ENCODE peak calls at places on chromosomes 13 and 19, in four cellular contexts. One of them, this sample, is unnamed.

GRCh38 chr19:41332468-41332867 is 21.3 kb downstream of the TGFB1 start:
- DNase-seq in H9: no peak
- DNase-seq in stimulated activated CD8-positive, alpha-beta memory T cell treated with anti-CD3 and anti-CD28 coated beads, Interleukin-4, amount 100 ng/mL, for 48 hours: no peak
- DNase-seq in epithelial cell of esophagus: no peak
- DNase-seq in this sample: no peak

GRCh38 chr13:44667950-44668349 is 91.8 kb upstream of the TSC22D1 start:
- DNase-seq in H9: no peak
- DNase-seq in stimulated activated CD8-positive, alpha-beta memory T cell treated with anti-CD3 and anti-CD28 coated beads, Interleukin-4, amount 100 ng/mL, for 48 hours: no peak
- DNase-seq in epithelial cell of esophagus: no peak
- DNase-seq in this sample: no peak

GRCh38 chr19:45419396-45419795 is 4.3 kb downstream of the ERCC1 start:
- DNase-seq in H9: no peak
- DNase-seq in stimulated activated CD8-positive, alpha-beta memory T cell treated with anti-CD3 and anti-CD28 coated beads, Interleukin-4, amount 100 ng/mL, for 48 hours: no peak
- DNase-seq in epithelial cell of esophagus: no peak
- DNase-seq in this sample: no peak

GRCh38 chr13:85194482-85194881 is 604.7 kb downstream of the SLITRK6 start:
- DNase-seq in H9: no peak
- DNase-seq in stimulated activated CD8-positive, alpha-beta memory T cell treated with anti-CD3 and anti-CD28 coated beads, Interleukin-4, amount 100 ng/mL, for 48 hours: no peak
- DNase-seq in epithelial cell of esophagus: no peak
- DNase-seq in this sample: no peak

GRCh38 chr19:51687791-51688664 is 5.1 kb upstream of the SPACA6 start:
- DNase-seq in H9: peak
- DNase-seq in stimulated activated CD8-positive, alpha-beta memory T cell treated with anti-CD3 and anti-CD28 coated beads, Interleukin-4, amount 100 ng/mL, for 48 hours: no peak
- DNase-seq in epithelial cell of esophagus: peak
- DNase-seq in this sample: no peak

GRCh38 chr19:11256189-11256588 is 6.1 kb downstream of the DOCK6 start:
- DNase-seq in H9: no peak
- DNase-seq in stimulated activated CD8-positive, alpha-beta memory T cell treated with anti-CD3 and anti-CD28 coated beads, Interleukin-4, amount 100 ng/mL, for 48 hours: no peak
- DNase-seq in epithelial cell of esophagus: no peak
- DNase-seq in this sample: no peak

GRCh38 chr13:49248433-49249002 is 793 bp downstream of the CDADC1 start:
- DNase-seq in H9: no peak
- DNase-seq in stimulated activated CD8-positive, alpha-beta memory T cell treated with anti-CD3 and anti-CD28 coated beads, Interleukin-4, amount 100 ng/mL, for 48 hours: no peak
- DNase-seq in epithelial cell of esophagus: peak
- DNase-seq in this sample: no peak

GRCh38 chr13:33455291-33455690 is 169.7 kb upstream of the STARD13 start:
- DNase-seq in H9: no peak
- DNase-seq in stimulated activated CD8-positive, alpha-beta memory T cell treated with anti-CD3 and anti-CD28 coated beads, Interleukin-4, amount 100 ng/mL, for 48 hours: no peak
- DNase-seq in epithelial cell of esophagus: no peak
- DNase-seq in this sample: no peak

GRCh38 chr19:51367565-51368365 is 1.0 kb downstream of the CLDND2 start:
- DNase-seq in H9: peak
- DNase-seq in stimulated activated CD8-positive, alpha-beta memory T cell treated with anti-CD3 and anti-CD28 coated beads, Interleukin-4, amount 100 ng/mL, for 48 hours: peak
- DNase-seq in epithelial cell of esophagus: peak
- DNase-seq in this sample: peak

GRCh38 chr19:42323852-42324654 is 1.4 kb upstream of the MEGF8 start:
- DNase-seq in H9: no peak
- DNase-seq in stimulated activated CD8-positive, alpha-beta memory T cell treated with anti-CD3 and anti-CD28 coated beads, Interleukin-4, amount 100 ng/mL, for 48 hours: no peak
- DNase-seq in epithelial cell of esophagus: no peak
- DNase-seq in this sample: no peak

GRCh38 chr13:79497852-79498251 is 16.9 kb downstream of the NDFIP2 start:
- DNase-seq in H9: no peak
- DNase-seq in stimulated activated CD8-positive, alpha-beta memory T cell treated with anti-CD3 and anti-CD28 coated beads, Interleukin-4, amount 100 ng/mL, for 48 hours: no peak
- DNase-seq in epithelial cell of esophagus: no peak
- DNase-seq in this sample: no peak

GRCh38 chr19:30316000-30316491 is 56.1 kb upstream of the ZNF536 start:
- DNase-seq in H9: no peak
- DNase-seq in stimulated activated CD8-positive, alpha-beta memory T cell treated with anti-CD3 and anti-CD28 coated beads, Interleukin-4, amount 100 ng/mL, for 48 hours: no peak
- DNase-seq in epithelial cell of esophagus: no peak
- DNase-seq in this sample: no peak

GRCh38 chr13:22848539-22849052 is 332.2 kb upstream of the SGCG start:
- DNase-seq in H9: peak
- DNase-seq in stimulated activated CD8-positive, alpha-beta memory T cell treated with anti-CD3 and anti-CD28 coated beads, Interleukin-4, amount 100 ng/mL, for 48 hours: no peak
- DNase-seq in epithelial cell of esophagus: no peak
- DNase-seq in this sample: no peak